ENCODE peak calls at places on chromosomes 5 and 9, in nine cellular contexts. One of them, this sample, is unnamed.

GRCh38 chr9:35914307-35914807 is 5.1 kb downstream of the SPAAR start:
- DNase-seq in ecto neural progenitor cell: peak
- DNase-seq in smooth muscle cell of the brain vasculature: no peak
- DNase-seq in stimulated activated CD4-positive, alpha-beta T cell treated with anti-CD3 and anti-CD28 coated beads, Interleukin-1b, Interleukin-23, amount 100 ng/mL, for 4 hours: no peak
- DNase-seq in A172: no peak
- DNase-seq in RKO: peak
- DNase-seq in IMR-90: peak
- DNase-seq in nephron progenitor cell: peak
- DNase-seq in cardiac fibroblast: peak
- DNase-seq in this sample: no peak

GRCh38 chr9:117825609-117826347 is 121.6 kb downstream of the TLR4 start:
- DNase-seq in cardiac fibroblast: no peak
- DNase-seq in stimulated activated CD4-positive, alpha-beta T cell treated with anti-CD3 and anti-CD28 coated beads, Interleukin-1b, Interleukin-23, amount 100 ng/mL, for 4 hours: peak
- DNase-seq in nephron progenitor cell: no peak
- DNase-seq in A172: no peak
- DNase-seq in RKO: no peak
- DNase-seq in IMR-90: no peak
- DNase-seq in smooth muscle cell of the brain vasculature: no peak
- DNase-seq in ecto neural progenitor cell: no peak
- DNase-seq in this sample: no peak

GRCh38 chr5:7377761-7378160 is 18.2 kb upstream of the ADCY2 start:
- DNase-seq in cardiac fibroblast: no peak
- DNase-seq in stimulated activated CD4-positive, alpha-beta T cell treated with anti-CD3 and anti-CD28 coated beads, Interleukin-1b, Interleukin-23, amount 100 ng/mL, for 4 hours: no peak
- DNase-seq in A172: no peak
- DNase-seq in nephron progenitor cell: no peak
- DNase-seq in ecto neural progenitor cell: no peak
- DNase-seq in RKO: no peak
- DNase-seq in smooth muscle cell of the brain vasculature: no peak
- DNase-seq in IMR-90: no peak
- DNase-seq in this sample: no peak

GRCh38 chr5:14776640-14777039 is 94.9 kb downstream of the ANKH start:
- DNase-seq in A172: no peak
- DNase-seq in stimulated activated CD4-positive, alpha-beta T cell treated with anti-CD3 and anti-CD28 coated beads, Interleukin-1b, Interleukin-23, amount 100 ng/mL, for 4 hours: no peak
- DNase-seq in cardiac fibroblast: no peak
- DNase-seq in ecto neural progenitor cell: no peak
- DNase-seq in nephron progenitor cell: no peak
- DNase-seq in RKO: no peak
- DNase-seq in IMR-90: peak
- DNase-seq in smooth muscle cell of the brain vasculature: no peak
- DNase-seq in this sample: no peak

GRCh38 chr5:317086-317811 is 4.3 kb upstream of the AHRR start:
- DNase-seq in IMR-90: peak
- DNase-seq in stimulated activated CD4-positive, alpha-beta T cell treated with anti-CD3 and anti-CD28 coated beads, Interleukin-1b, Interleukin-23, amount 100 ng/mL, for 4 hours: no peak
- DNase-seq in RKO: peak
- DNase-seq in ecto neural progenitor cell: peak
- DNase-seq in A172: peak
- DNase-seq in cardiac fibroblast: peak
- DNase-seq in smooth muscle cell of the brain vasculature: peak
- DNase-seq in nephron progenitor cell: peak
- DNase-seq in this sample: no peak

GRCh38 chr5:52702877-52703276 is 84.8 kb upstream of the ITGA1 start:
- DNase-seq in cardiac fibroblast: peak
- DNase-seq in IMR-90: no peak
- DNase-seq in A172: no peak
- DNase-seq in stimulated activated CD4-positive, alpha-beta T cell treated with anti-CD3 and anti-CD28 coated beads, Interleukin-1b, Interleukin-23, amount 100 ng/mL, for 4 hours: no peak
- DNase-seq in ecto neural progenitor cell: no peak
- DNase-seq in smooth muscle cell of the brain vasculature: no peak
- DNase-seq in RKO: no peak
- DNase-seq in nephron progenitor cell: no peak
- DNase-seq in this sample: no peak

GRCh38 chr5:134648425-134649162 is at the start of gene SEC24A:
- DNase-seq in nephron progenitor cell: peak
- DNase-seq in A172: peak
- DNase-seq in stimulated activated CD4-positive, alpha-beta T cell treated with anti-CD3 and anti-CD28 coated beads, Interleukin-1b, Interleukin-23, amount 100 ng/mL, for 4 hours: peak
- DNase-seq in IMR-90: peak
- DNase-seq in RKO: peak
- DNase-seq in ecto neural progenitor cell: peak
- DNase-seq in smooth muscle cell of the brain vasculature: peak
- DNase-seq in cardiac fibroblast: peak
- DNase-seq in this sample: peak

GRCh38 chr9:23662320-23662719 is 163.7 kb downstream of the ELAVL2 start:
- DNase-seq in cardiac fibroblast: no peak
- DNase-seq in nephron progenitor cell: no peak
- DNase-seq in RKO: peak
- DNase-seq in smooth muscle cell of the brain vasculature: no peak
- DNase-seq in IMR-90: no peak
- DNase-seq in A172: no peak
- DNase-seq in stimulated activated CD4-positive, alpha-beta T cell treated with anti-CD3 and anti-CD28 coated beads, Interleukin-1b, Interleukin-23, amount 100 ng/mL, for 4 hours: no peak
- DNase-seq in ecto neural progenitor cell: no peak
- DNase-seq in this sample: no peak

GRCh38 chr9:71854811-71855210 is 56.2 kb downstream of the ABHD17B start:
- DNase-seq in smooth muscle cell of the brain vasculature: no peak
- DNase-seq in cardiac fibroblast: no peak
- DNase-seq in ecto neural progenitor cell: no peak
- DNase-seq in IMR-90: no peak
- DNase-seq in A172: no peak
- DNase-seq in RKO: no peak
- DNase-seq in stimulated activated CD4-positive, alpha-beta T cell treated with anti-CD3 and anti-CD28 coated beads, Interleukin-1b, Interleukin-23, amount 100 ng/mL, for 4 hours: no peak
- DNase-seq in nephron progenitor cell: no peak
- DNase-seq in this sample: no peak

GRCh38 chr9:79687131-79687447 is 115.3 kb downstream of the TLE4 start:
- DNase-seq in ecto neural progenitor cell: no peak
- DNase-seq in smooth muscle cell of the brain vasculature: no peak
- DNase-seq in stimulated activated CD4-positive, alpha-beta T cell treated with anti-CD3 and anti-CD28 coated beads, Interleukin-1b, Interleukin-23, amount 100 ng/mL, for 4 hours: no peak
- DNase-seq in A172: no peak
- DNase-seq in cardiac fibroblast: no peak
- DNase-seq in nephron progenitor cell: no peak
- DNase-seq in IMR-90: no peak
- DNase-seq in RKO: no peak
- DNase-seq in this sample: no peak

GRCh38 chr5:1826235-1826980 is 25.2 kb downstream of the NDUFS6 start:
- DNase-seq in A172: no peak
- DNase-seq in smooth muscle cell of the brain vasculature: no peak
- DNase-seq in ecto neural progenitor cell: no peak
- DNase-seq in nephron progenitor cell: no peak
- DNase-seq in IMR-90: no peak
- DNase-seq in stimulated activated CD4-positive, alpha-beta T cell treated with anti-CD3 and anti-CD28 coated beads, Interleukin-1b, Interleukin-23, amount 100 ng/mL, for 4 hours: no peak
- DNase-seq in cardiac fibroblast: no peak
- DNase-seq in RKO: no peak
- DNase-seq in this sample: no peak

GRCh38 chr9:117247271-117247670 is 167.6 kb downstream of the ASTN2 start:
- DNase-seq in IMR-90: no peak
- DNase-seq in nephron progenitor cell: no peak
- DNase-seq in ecto neural progenitor cell: no peak
- DNase-seq in cardiac fibroblast: no peak
- DNase-seq in A172: no peak
- DNase-seq in smooth muscle cell of the brain vasculature: no peak
- DNase-seq in RKO: peak
- DNase-seq in stimulated activated CD4-positive, alpha-beta T cell treated with anti-CD3 and anti-CD28 coated beads, Interleukin-1b, Interleukin-23, amount 100 ng/mL, for 4 hours: no peak
- DNase-seq in this sample: no peak

GRCh38 chr9:90020277-90020871 is 415.6 kb downstream of the GADD45G start:
- DNase-seq in stimulated activated CD4-positive, alpha-beta T cell treated with anti-CD3 and anti-CD28 coated beads, Interleukin-1b, Interleukin-23, amount 100 ng/mL, for 4 hours: no peak
- DNase-seq in smooth muscle cell of the brain vasculature: no peak
- DNase-seq in RKO: no peak
- DNase-seq in IMR-90: no peak
- DNase-seq in nephron progenitor cell: no peak
- DNase-seq in ecto neural progenitor cell: no peak
- DNase-seq in cardiac fibroblast: no peak
- DNase-seq in A172: no peak
- DNase-seq in this sample: no peak

GRCh38 chr5:116864157-116864837 is 289.7 kb upstream of the SEMA6A start:
- DNase-seq in nephron progenitor cell: peak
- DNase-seq in RKO: no peak
- DNase-seq in smooth muscle cell of the brain vasculature: no peak
- DNase-seq in cardiac fibroblast: no peak
- DNase-seq in ecto neural progenitor cell: peak
- DNase-seq in IMR-90: no peak
- DNase-seq in stimulated activated CD4-positive, alpha-beta T cell treated with anti-CD3 and anti-CD28 coated beads, Interleukin-1b, Interleukin-23, amount 100 ng/mL, for 4 hours: no peak
- DNase-seq in A172: no peak
- DNase-seq in this sample: no peak

This sample was measured in pulmonary artery endothelial cell.